ENCODE peak calls at places on chromosome 5, in eight cellular contexts. T is hepatocyte, R is cardiac muscle cell, I is A673, G is RWPE2, L is GM23338, H is lower lobe of right lung, U is H9. Z is an unnamed sample. For H3K4me1, the result is how much of the 10 kb centered on the place peaks cover.

GRCh38 chr5:77852514-77853352 is 76.6 kb upstream of the TBCA start:
- DNase-seq in T (peak), R (peak), I (peak), G (no peak), L (peak), H (no peak), U (peak), Z (peak)

GRCh38 chr5:31854181-31854624 is 215.3 kb downstream of the PDZD2 start:
- DNase-seq in T (peak), R (peak), I (peak), G (peak), L (peak), H (peak), U (peak), Z (peak)

GRCh38 chr5:119435436-119436132 is 16.7 kb upstream of the HSD17B4 start:
- DNase-seq in T (peak), R (peak), I (peak), G (no peak), L (peak), H (peak), U (peak), Z (peak)

GRCh38 chr5:140000332-140000731 is 42.8 kb downstream of the NRG2 start:
- DNase-seq in T (no peak), R (no peak), I (no peak), G (no peak), L (no peak), H (peak), U (no peak), Z (peak)

GRCh38 chr5:56656816-56657740 is 158.3 kb upstream of the MAP3K1 start:
- DNase-seq in T (no peak), R (peak), I (no peak), G (no peak), L (no peak), H (no peak), U (no peak), Z (no peak)

GRCh38 chr5:111016801-111017200 is 54.7 kb upstream of the TSLP start:
- DNase-seq in T (no peak), R (peak), I (no peak), G (no peak), L (no peak), H (no peak), U (no peak), Z (no peak)

GRCh38 chr5:181198905-181199519 is 6.0 kb downstream of the TRIM7 start:
- DNase-seq in T (no peak), R (no peak), I (no peak), G (no peak), L (peak), H (no peak), U (no peak), Z (no peak)

GRCh38 chr5:140823475-140823874 is 2.1 kb downstream of the PCDHA5 start:
- DNase-seq in T (no peak), R (no peak), I (no peak), G (no peak), L (no peak), H (no peak), U (no peak), Z (no peak)

GRCh38 chr5:153982206-153982605 is 56.5 kb downstream of the FAM114A2 start:
- DNase-seq in T (no peak), R (no peak), I (no peak), G (no peak), L (no peak), H (no peak), U (no peak), Z (no peak)

GRCh38 chr5:171310816-171311697 is 2.0 kb downstream of the TLX3 start:
- DNase-seq in T (peak), R (peak), I (peak), G (peak), L (peak), H (no peak), U (peak), Z (no peak)

GRCh38 chr5:37840036-37840909 is at the start of gene GDNF:
- DNase-seq in T (peak), R (peak), I (peak), G (no peak), L (peak), H (no peak), U (peak), Z (peak)

GRCh38 chr5:108433600-108433999 is 51.7 kb upstream of the FBXL17 start:
- DNase-seq in T (no peak), R (no peak), I (no peak), G (no peak), L (no peak), H (no peak), U (no peak), Z (no peak)
- TF ChIP-seq CTCF in T (no peak), R (no peak), I (no peak), G (no peak), L (no peak), H (no peak), U (no peak), Z (no peak)

GRCh38 chr5:133296624-133297023 is 244.8 kb downstream of the HSPA4 start:
- DNase-seq in T (no peak), R (no peak), I (no peak), G (no peak), L (no peak), H (no peak), U (no peak), Z (no peak)
- H3K4me1 ChIP-seq in T (under half), R (under half), I (under half), G (under half), L (under half), H (under half), U (under half), Z (under half)

GRCh38 chr5:172770675-172771438 is at the start of gene DUSP1:
- DNase-seq in T (peak), R (peak), I (peak), G (peak), L (peak), H (peak), U (peak), Z (peak)
- TF ChIP-seq CTCF in T (peak), R (peak), I (peak), G (peak), L (peak), H (peak), U (peak), Z (peak)

GRCh38 chr5:132766806-132767055 is 10.3 kb downstream of the SEPTIN8 start:
- DNase-seq in T (no peak), R (no peak), I (no peak), G (peak), L (no peak), H (no peak), U (no peak), Z (no peak)

GRCh38 chr5:132764671-132765070 is 12.4 kb downstream of the SEPTIN8 start:
- DNase-seq in T (no peak), R (no peak), I (no peak), G (peak), L (no peak), H (no peak), U (peak), Z (no peak)

GRCh38 chr5:132765311-132766019 is 11.6 kb downstream of the SEPTIN8 start:
- DNase-seq in T (no peak), R (no peak), I (no peak), G (peak), L (no peak), H (no peak), U (peak), Z (no peak)

GRCh38 chr5:132767150-132767549 is 9.9 kb downstream of the SEPTIN8 start:
- DNase-seq in T (no peak), R (peak), I (no peak), G (peak), L (no peak), H (no peak), U (no peak), Z (no peak)

GRCh38 chr5:132766020-132766805 is 10.8 kb downstream of the SEPTIN8 start:
- DNase-seq in T (no peak), R (no peak), I (no peak), G (peak), L (no peak), H (no peak), U (peak), Z (no peak)
- H3K4me1 ChIP-seq in T (under half), R (under half), I (under half), G (under half), L (under half), H (under half), U (under half), Z (under half)

GRCh38 chr5:177327539-177328522 is 16.1 kb upstream of the MXD3 start:
- DNase-seq in T (no peak), R (peak), I (no peak), G (no peak), L (no peak), H (peak), U (peak), Z (peak)
- TF ChIP-seq CTCF in T (no peak), R (no peak), I (no peak), G (no peak), L (no peak), H (no peak), U (no peak), Z (no peak)

GRCh38 chr5:177474094-177474493 is 660 bp upstream of the DBN1 start:
- DNase-seq in T (no peak), R (no peak), I (no peak), G (no peak), L (no peak), H (no peak), U (no peak), Z (no peak)
- H3K4me1 ChIP-seq in T (under half), R (under half), I (under half), G (under half), L (half or more), H (under half), U (under half), Z (under half)

DNA sequence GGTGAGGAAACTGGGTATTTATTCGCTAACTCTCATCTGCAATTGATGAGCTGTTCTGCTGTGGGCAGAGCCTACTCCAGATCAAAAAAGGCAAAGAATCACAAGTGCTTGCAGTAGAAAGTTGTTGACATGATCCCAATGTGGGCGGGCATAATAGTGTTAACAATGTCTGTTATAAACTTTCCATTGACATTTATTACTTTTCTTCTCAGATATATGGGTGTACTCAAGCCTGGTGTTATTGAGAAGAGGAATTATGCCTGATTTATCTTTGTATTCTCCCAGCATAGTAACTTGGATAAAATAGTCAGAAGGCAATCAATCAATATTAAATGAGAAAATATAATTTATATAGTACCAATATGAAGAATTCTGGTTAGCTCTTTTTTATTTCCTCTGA is 47.8 kb downstream of the ZNF474 start:
- DNase-seq in T (no peak), R (no peak), I (no peak), G (no peak), L (no peak), H (no peak), U (no peak), Z (no peak)
- TF ChIP-seq CTCF in T (no peak), R (no peak), I (no peak), G (no peak), L (no peak), H (no peak), U (no peak), Z (no peak)

DNA sequence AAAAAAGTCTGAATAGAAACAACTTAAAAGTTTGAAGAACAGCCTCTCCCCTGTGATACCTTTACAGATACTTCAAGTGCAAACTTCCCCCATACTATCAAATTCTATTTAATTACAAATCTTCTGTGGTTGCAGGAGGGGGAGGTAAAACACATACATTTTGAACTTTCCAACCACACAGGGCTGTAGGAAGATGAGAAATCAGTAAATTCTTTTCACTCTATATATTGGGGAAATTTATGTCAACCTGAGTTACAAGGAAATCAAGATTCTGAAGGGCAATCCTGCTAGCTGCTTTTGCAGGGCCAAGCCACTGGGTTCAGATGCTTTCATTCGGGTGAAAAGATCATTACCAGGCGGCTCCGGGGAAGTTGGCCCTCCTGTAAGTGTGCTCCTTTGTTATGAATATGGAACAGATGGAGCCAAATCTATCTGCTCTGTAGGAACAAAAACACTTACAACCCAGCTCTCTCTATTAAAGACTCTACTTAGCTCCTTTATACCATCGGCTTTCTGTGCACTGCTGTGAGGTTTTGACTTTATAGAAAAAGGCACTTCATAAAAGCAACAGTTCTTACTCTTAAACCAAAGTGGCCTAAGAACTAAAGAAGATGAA is 269.2 kb downstream of the EFNA5 start:
- DNase-seq in T (no peak), R (no peak), I (no peak), G (no peak), L (peak), H (no peak), U (peak), Z (no peak)
- H3K4me1 ChIP-seq in T (under half), R (under half), I (under half), G (under half), L (half or more), H (under half), U (under half), Z (under half)

DNA sequence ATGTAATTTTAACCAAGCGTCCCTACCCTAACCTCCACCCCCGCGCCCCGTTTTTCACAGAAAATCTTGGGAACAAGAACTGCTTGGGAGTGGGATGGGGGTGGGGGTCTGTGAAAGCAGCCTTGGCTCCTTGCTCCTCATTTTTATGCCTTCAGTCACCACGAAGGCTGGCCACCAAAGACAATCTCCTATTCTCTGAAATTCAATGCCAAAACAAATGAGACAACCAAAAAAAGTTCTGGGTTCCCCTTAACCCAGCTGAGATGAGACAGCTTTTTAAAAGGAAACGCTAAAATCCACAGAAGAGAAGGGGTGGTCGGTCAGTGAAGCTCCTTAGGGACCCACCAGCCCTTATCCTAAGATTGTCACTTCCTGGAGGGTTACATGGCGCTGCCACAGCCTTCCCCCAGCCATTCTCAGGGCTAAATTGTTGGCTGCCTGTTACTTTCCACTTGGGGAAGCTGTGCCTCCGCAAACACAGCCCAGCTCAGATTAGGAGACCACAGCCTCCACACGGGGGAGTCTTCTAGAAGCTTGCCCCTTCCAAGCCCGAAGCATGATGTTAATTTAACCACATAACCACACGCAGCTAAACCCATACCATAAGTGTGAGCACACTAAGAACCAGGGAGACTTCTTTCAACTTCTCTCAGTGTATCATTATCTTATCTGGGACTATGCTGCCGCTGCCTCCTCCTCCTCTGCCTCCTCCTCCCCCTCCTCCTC is 136.3 kb downstream of the FOXD1 start:
- DNase-seq in T (peak), R (peak), I (no peak), G (no peak), L (peak), H (no peak), U (peak), Z (peak)
- TF ChIP-seq CTCF in T (peak), R (peak), I (peak), G (no peak), L (peak), H (no peak), U (no peak), Z (no peak)

DNA sequence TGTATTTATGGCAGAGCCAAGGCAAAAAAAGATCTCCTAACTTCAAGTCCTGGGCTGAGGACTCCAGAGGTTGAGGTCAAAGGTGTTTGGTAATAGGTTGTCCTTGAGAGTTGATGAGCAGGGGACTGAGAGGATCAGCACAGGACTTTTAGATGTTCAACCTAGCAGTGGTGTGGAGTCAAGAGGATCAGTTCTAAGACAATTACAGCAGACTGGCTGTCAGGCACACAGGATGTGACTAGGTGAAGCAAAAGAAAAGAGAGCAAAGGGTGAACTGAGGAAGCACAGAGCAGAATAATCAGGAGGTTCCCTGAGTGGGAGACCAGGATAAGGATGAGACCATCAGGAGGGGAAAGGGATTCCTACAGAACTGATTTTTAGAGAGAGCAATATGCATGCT is 10.9 kb downstream of the GZMA start:
- DNase-seq in T (no peak), R (no peak), I (no peak), G (no peak), L (no peak), H (no peak), U (no peak), Z (no peak)
- H3K4me1 ChIP-seq in T (under half), R (under half), I (under half), G (under half), L (under half), H (under half), U (under half), Z (under half)